ENCODE peak calls at places on chromosomes 13 and 19, in eight cellular contexts. V is hepatic stellate cell; A is NAMALWA; I is Right ventricle myocardium superior; C is foreskin keratinocyte; H is heart right ventricle; K is SK-N-SH; R is stimulated activated naive CD4-positive, alpha-beta T cell. J is an unnamed sample.
A peak's percentile ranks its signal among the peaks of the same experiment; 100 is the strongest.

GRCh38 chr13:22107549-22107948 is 436.7 kb downstream of the FGF9 start:
- DNase-seq in V (no peak), A (no peak), I (no peak), C (no peak), H (no peak), K (no peak), R (no peak), J (no peak)

GRCh38 chr19:51593969-51594773 is 23.1 kb downstream of the ZNF175 start:
- DNase-seq in V (peak; percentile 98), A (peak; percentile 96), I (peak; percentile 100), C (peak; percentile 86), H (peak; percentile 98), K (peak; percentile 96), R (peak; percentile 91), J (peak; percentile 97)

GRCh38 chr19:11452814-11453335 is 17.4 kb downstream of the PRKCSH start:
- DNase-seq in V (no peak), A (no peak), I (no peak), C (no peak), H (no peak), K (peak; percentile 51), R (no peak), J (no peak)

GRCh38 chr19:12938536-12939291 is at the start of gene CALR:
- DNase-seq in V (peak; percentile 56), A (peak; percentile 67), I (no peak), C (no peak), H (no peak), K (no peak), R (peak; percentile 79), J (peak; percentile 45)

GRCh38 chr13:20461481-20461859 is 64.2 kb downstream of the CRYL1 start:
- DNase-seq in V (no peak), A (no peak), I (no peak), C (no peak), H (no peak), K (no peak), R (no peak), J (peak; percentile 6)

GRCh38 chr13:77752512-77753069 is 55.1 kb downstream of the SLAIN1 start:
- DNase-seq in V (no peak), A (no peak), I (no peak), C (no peak), H (no peak), K (no peak), R (no peak), J (no peak)

GRCh38 chr19:3818479-3818878 is 32.3 kb upstream of the MATK start:
- DNase-seq in V (peak; percentile 81), A (no peak), I (no peak), C (peak; percentile 20), H (no peak), K (no peak), R (peak; percentile 26), J (peak; percentile 15)

GRCh38 chr13:106882222-106882621 is 314.3 kb upstream of the ARGLU1 start:
- DNase-seq in V (no peak), A (no peak), I (no peak), C (no peak), H (no peak), K (no peak), R (no peak), J (no peak)

GRCh38 chr19:29598036-29598435 is 8.0 kb upstream of the POP4 start:
- DNase-seq in V (no peak), A (no peak), I (no peak), C (no peak), H (no peak), K (no peak), R (no peak), J (no peak)

GRCh38 chr19:11987405-11988231 is 22.8 kb downstream of the ZNF763 start:
- DNase-seq in V (peak; percentile 96), A (peak; percentile 95), I (peak; percentile 98), C (peak; percentile 80), H (peak; percentile 96), K (peak; percentile 94), R (peak; percentile 86), J (peak; percentile 85)

GRCh38 chr13:96238241-96238640 is 148.3 kb downstream of the HS6ST3 start:
- DNase-seq in V (no peak), A (no peak), I (no peak), C (no peak), H (no peak), K (no peak), R (no peak), J (no peak)

GRCh38 chr19:49512970-49513745 is 697 bp downstream of the FCGRT start:
- DNase-seq in V (peak; percentile 60), A (peak; percentile 61), I (peak; percentile 81), C (no peak), H (peak; percentile 66), K (peak; percentile 88), R (peak; percentile 45), J (peak; percentile 44)

GRCh38 chr13:111572956-111573355 is 252.5 kb downstream of the TEX29 start:
- DNase-seq in V (no peak), A (no peak), I (no peak), C (no peak), H (no peak), K (no peak), R (no peak), J (no peak)

GRCh38 chr13:29858667-29859066 is 8.2 kb upstream of the UBL3 start:
- DNase-seq in V (no peak), A (no peak), I (no peak), C (no peak), H (no peak), K (no peak), R (no peak), J (no peak)

GRCh38 chr13:24693862-24694471 is 13.8 kb downstream of the ATP12A start:
- DNase-seq in V (peak; percentile 59), A (peak; percentile 81), I (no peak), C (no peak), H (peak; percentile 38), K (peak; percentile 84), R (peak; percentile 21), J (peak; percentile 47)

GRCh38 chr13:25429466-25429865 is 57.7 kb downstream of the ATP8A2 start:
- DNase-seq in V (no peak), A (no peak), I (no peak), C (no peak), H (no peak), K (no peak), R (no peak), J (no peak)

GRCh38 chr13:28268800-28269223 is 130.5 kb downstream of the PAN3 start:
- DNase-seq in V (no peak), A (peak; percentile 91), I (no peak), C (no peak), H (no peak), K (no peak), R (no peak), J (no peak)

GRCh38 chr19:52535831-52536800 is 8.6 kb downstream of the ZNF808 start:
- DNase-seq in V (peak; percentile 63), A (peak; percentile 89), I (peak; percentile 96), C (peak; percentile 60), H (peak; percentile 90), K (peak; percentile 84), R (peak; percentile 87), J (peak; percentile 64)

GRCh38 chr19:58318297-58318696 is 8.5 kb upstream of the ZSCAN22 start:
- DNase-seq in V (no peak), A (no peak), I (no peak), C (no peak), H (no peak), K (no peak), R (no peak), J (no peak)

GRCh38 chr19:37227996-37228395 is 10.0 kb downstream of the ZNF383 start:
- DNase-seq in V (no peak), A (peak; percentile 55), I (no peak), C (no peak), H (no peak), K (peak; percentile 31), R (peak; percentile 1), J (no peak)

GRCh38 chr19:2717638-2718541 is 3.3 kb downstream of the DIRAS1 start:
- DNase-seq in V (no peak), A (no peak), I (no peak), C (no peak), H (no peak), K (peak; percentile 30), R (no peak), J (no peak)

GRCh38 chr13:85806553-85807175 is 7.4 kb upstream of the SLITRK6 start:
- DNase-seq in V (peak; percentile 2), A (peak; percentile 86), I (no peak), C (no peak), H (no peak), K (peak; percentile 17), R (peak; percentile 11), J (peak; percentile 37)

GRCh38 chr19:1825909-1826556 is 14.0 kb upstream of the ATP8B3 start:
- DNase-seq in V (peak; percentile 94), A (peak; percentile 86), I (peak; percentile 86), C (no peak), H (peak; percentile 73), K (peak; percentile 97), R (peak; percentile 79), J (peak; percentile 49)

GRCh38 chr13:113598081-113598410 is 13.5 kb downstream of the TFDP1 start:
- DNase-seq in V (no peak), A (no peak), I (no peak), C (no peak), H (no peak), K (no peak), R (no peak), J (no peak)

GRCh38 chr13:113179374-113180230 is 21.2 kb downstream of the PROZ start:
- DNase-seq in V (no peak), A (no peak), I (no peak), C (no peak), H (no peak), K (no peak), R (no peak), J (no peak)

GRCh38 chr19:2113436-2114211 is 16.9 kb downstream of the IZUMO4 start:
- DNase-seq in V (peak; percentile 41), A (no peak), I (no peak), C (no peak), H (no peak), K (no peak), R (no peak), J (no peak)

GRCh38 chr13:98155475-98156111 is 12.7 kb downstream of the FARP1 start:
- DNase-seq in V (no peak), A (no peak), I (no peak), C (no peak), H (peak; percentile 19), K (no peak), R (no peak), J (peak; percentile 70)

GRCh38 chr13:85586422-85586831 is 212.8 kb downstream of the SLITRK6 start:
- DNase-seq in V (no peak), A (no peak), I (no peak), C (peak; percentile 99), H (no peak), K (no peak), R (no peak), J (no peak)

GRCh38 chr19:55490478-55491436 is 2.5 kb downstream of the SSC5D start:
- DNase-seq in V (no peak), A (no peak), I (no peak), C (no peak), H (no peak), K (no peak), R (no peak), J (no peak)

GRCh38 chr19:2038284-2039081 is 12.6 kb downstream of the MKNK2 start:
- DNase-seq in V (no peak), A (peak; percentile 26), I (peak; percentile 41), C (no peak), H (no peak), K (no peak), R (no peak), J (no peak)

GRCh38 chr19:8423821-8424223 is 10.7 kb downstream of the MARCHF2 start:
- DNase-seq in V (peak; percentile 90), A (no peak), I (peak; percentile 95), C (peak; percentile 61), H (peak; percentile 96), K (peak; percentile 66), R (no peak), J (peak; percentile 96)

GRCh38 chr13:19985219-19985556 is 26.7 kb downstream of the ZMYM2 start:
- DNase-seq in V (no peak), A (no peak), I (no peak), C (no peak), H (no peak), K (no peak), R (no peak), J (no peak)

GRCh38 chr19:34678085-34678412 is 571 bp downstream of the ZNF302 start:
- DNase-seq in V (no peak), A (no peak), I (no peak), C (no peak), H (no peak), K (no peak), R (no peak), J (no peak)

GRCh38 chr13:55230570-55230908 is 1910.2 kb upstream of the PRR20A start:
- DNase-seq in V (no peak), A (no peak), I (no peak), C (no peak), H (no peak), K (no peak), R (no peak), J (no peak)

J was measured in endothelial cell of umbilical vein.